ENCODE peak calls at places on chromosomes 5 and 9, in six cellular contexts. One of them, this sample, is unnamed.

GRCh38 chr9:133730994-133731715 is 7.0 kb downstream of the SARDH start:
- DNase-seq in tibial nerve: no peak
- DNase-seq in cardiac muscle cell: no peak
- DNase-seq in suprapubic skin: peak; percentile 37
- DNase-seq in stomach: peak; percentile 23
- DNase-seq in aorta: peak; percentile 73
- DNase-seq in this sample: no peak

GRCh38 chr9:11011696-11012095 is 398.9 kb upstream of the PTPRD start:
- DNase-seq in tibial nerve: no peak
- DNase-seq in cardiac muscle cell: no peak
- DNase-seq in suprapubic skin: no peak
- DNase-seq in stomach: no peak
- DNase-seq in aorta: no peak
- DNase-seq in this sample: no peak

GRCh38 chr5:143418140-143418866 is 14.8 kb upstream of the NR3C1 start:
- DNase-seq in tibial nerve: no peak
- DNase-seq in cardiac muscle cell: no peak
- DNase-seq in suprapubic skin: no peak
- DNase-seq in stomach: no peak
- DNase-seq in aorta: no peak
- DNase-seq in this sample: no peak

GRCh38 chr5:17054911-17055310 is 118.8 kb upstream of the MYO10 start:
- DNase-seq in tibial nerve: no peak
- DNase-seq in cardiac muscle cell: no peak
- DNase-seq in suprapubic skin: no peak
- DNase-seq in stomach: no peak
- DNase-seq in aorta: no peak
- DNase-seq in this sample: no peak

GRCh38 chr5:75566710-75567309 is 44.4 kb upstream of the ANKDD1B start:
- DNase-seq in tibial nerve: no peak
- DNase-seq in cardiac muscle cell: peak; percentile 95
- DNase-seq in suprapubic skin: no peak
- DNase-seq in stomach: no peak
- DNase-seq in aorta: no peak
- DNase-seq in this sample: no peak

GRCh38 chr5:120388016-120388781 is 75.9 kb upstream of the PRR16 start:
- DNase-seq in tibial nerve: no peak
- DNase-seq in cardiac muscle cell: peak; percentile 94
- DNase-seq in suprapubic skin: no peak
- DNase-seq in stomach: no peak
- DNase-seq in aorta: no peak
- DNase-seq in this sample: no peak

GRCh38 chr9:83920469-83920941 is 727 bp downstream of the KIF27 start:
- DNase-seq in tibial nerve: peak; percentile 20
- DNase-seq in cardiac muscle cell: peak; percentile 50
- DNase-seq in suprapubic skin: no peak
- DNase-seq in stomach: peak; percentile 62
- DNase-seq in aorta: no peak
- DNase-seq in this sample: no peak

GRCh38 chr5:44987026-44987425 is 178.3 kb downstream of the MRPS30 start:
- DNase-seq in tibial nerve: no peak
- DNase-seq in cardiac muscle cell: no peak
- DNase-seq in suprapubic skin: no peak
- DNase-seq in stomach: no peak
- DNase-seq in aorta: no peak
- DNase-seq in this sample: no peak

GRCh38 chr5:147854331-147854730 is 22.9 kb upstream of the SPINK1 start:
- DNase-seq in tibial nerve: no peak
- DNase-seq in cardiac muscle cell: no peak
- DNase-seq in suprapubic skin: no peak
- DNase-seq in stomach: no peak
- DNase-seq in aorta: no peak
- DNase-seq in this sample: no peak

GRCh38 chr5:73729329-73729728 is 103.3 kb downstream of the ARHGEF28 start:
- DNase-seq in tibial nerve: no peak
- DNase-seq in cardiac muscle cell: no peak
- DNase-seq in suprapubic skin: no peak
- DNase-seq in stomach: no peak
- DNase-seq in aorta: no peak
- DNase-seq in this sample: no peak

GRCh38 chr5:170849374-170849773 is 12.4 kb upstream of the RANBP17 start:
- DNase-seq in tibial nerve: no peak
- DNase-seq in cardiac muscle cell: no peak
- DNase-seq in suprapubic skin: no peak
- DNase-seq in stomach: no peak
- DNase-seq in aorta: no peak
- DNase-seq in this sample: no peak

GRCh38 chr5:17096975-17097695 is 120.3 kb upstream of the BASP1 start:
- DNase-seq in tibial nerve: no peak
- DNase-seq in cardiac muscle cell: no peak
- DNase-seq in suprapubic skin: no peak
- DNase-seq in stomach: no peak
- DNase-seq in aorta: no peak
- DNase-seq in this sample: no peak

GRCh38 chr5:1011226-1011631 is 2.6 kb downstream of the NKD2 start:
- DNase-seq in tibial nerve: no peak
- DNase-seq in cardiac muscle cell: peak; percentile 28
- DNase-seq in suprapubic skin: peak; percentile 55
- DNase-seq in stomach: peak; percentile 62
- DNase-seq in aorta: peak; percentile 68
- DNase-seq in this sample: no peak

GRCh38 chr9:36499156-36499886 is 73.4 kb upstream of the MELK start:
- DNase-seq in tibial nerve: no peak
- DNase-seq in cardiac muscle cell: no peak
- DNase-seq in suprapubic skin: no peak
- DNase-seq in stomach: no peak
- DNase-seq in aorta: no peak
- DNase-seq in this sample: no peak

GRCh38 chr5:55585266-55585610 is 50.5 kb upstream of the PLPP1 start:
- DNase-seq in tibial nerve: no peak
- DNase-seq in cardiac muscle cell: no peak
- DNase-seq in suprapubic skin: no peak
- DNase-seq in stomach: no peak
- DNase-seq in aorta: no peak
- DNase-seq in this sample: no peak

GRCh38 chr5:150658121-150658520 is 2.9 kb upstream of the MYOZ3 start:
- DNase-seq in tibial nerve: no peak
- DNase-seq in cardiac muscle cell: no peak
- DNase-seq in suprapubic skin: peak; percentile 46
- DNase-seq in stomach: no peak
- DNase-seq in aorta: no peak
- DNase-seq in this sample: no peak

GRCh38 chr5:150658699-150659265 is 2.3 kb upstream of the MYOZ3 start:
- DNase-seq in tibial nerve: no peak
- DNase-seq in cardiac muscle cell: no peak
- DNase-seq in suprapubic skin: no peak
- DNase-seq in stomach: no peak
- DNase-seq in aorta: peak; percentile 30
- DNase-seq in this sample: no peak

GRCh38 chr5:150654181-150654580 is 6.9 kb upstream of the MYOZ3 start:
- DNase-seq in tibial nerve: no peak
- DNase-seq in cardiac muscle cell: no peak
- DNase-seq in suprapubic skin: no peak
- DNase-seq in stomach: no peak
- DNase-seq in aorta: no peak
- DNase-seq in this sample: no peak

GRCh38 chr5:150655221-150655620 is 5.8 kb upstream of the MYOZ3 start:
- DNase-seq in tibial nerve: no peak
- DNase-seq in cardiac muscle cell: no peak
- DNase-seq in suprapubic skin: no peak
- DNase-seq in stomach: no peak
- DNase-seq in aorta: no peak
- DNase-seq in this sample: no peak

DNA sequence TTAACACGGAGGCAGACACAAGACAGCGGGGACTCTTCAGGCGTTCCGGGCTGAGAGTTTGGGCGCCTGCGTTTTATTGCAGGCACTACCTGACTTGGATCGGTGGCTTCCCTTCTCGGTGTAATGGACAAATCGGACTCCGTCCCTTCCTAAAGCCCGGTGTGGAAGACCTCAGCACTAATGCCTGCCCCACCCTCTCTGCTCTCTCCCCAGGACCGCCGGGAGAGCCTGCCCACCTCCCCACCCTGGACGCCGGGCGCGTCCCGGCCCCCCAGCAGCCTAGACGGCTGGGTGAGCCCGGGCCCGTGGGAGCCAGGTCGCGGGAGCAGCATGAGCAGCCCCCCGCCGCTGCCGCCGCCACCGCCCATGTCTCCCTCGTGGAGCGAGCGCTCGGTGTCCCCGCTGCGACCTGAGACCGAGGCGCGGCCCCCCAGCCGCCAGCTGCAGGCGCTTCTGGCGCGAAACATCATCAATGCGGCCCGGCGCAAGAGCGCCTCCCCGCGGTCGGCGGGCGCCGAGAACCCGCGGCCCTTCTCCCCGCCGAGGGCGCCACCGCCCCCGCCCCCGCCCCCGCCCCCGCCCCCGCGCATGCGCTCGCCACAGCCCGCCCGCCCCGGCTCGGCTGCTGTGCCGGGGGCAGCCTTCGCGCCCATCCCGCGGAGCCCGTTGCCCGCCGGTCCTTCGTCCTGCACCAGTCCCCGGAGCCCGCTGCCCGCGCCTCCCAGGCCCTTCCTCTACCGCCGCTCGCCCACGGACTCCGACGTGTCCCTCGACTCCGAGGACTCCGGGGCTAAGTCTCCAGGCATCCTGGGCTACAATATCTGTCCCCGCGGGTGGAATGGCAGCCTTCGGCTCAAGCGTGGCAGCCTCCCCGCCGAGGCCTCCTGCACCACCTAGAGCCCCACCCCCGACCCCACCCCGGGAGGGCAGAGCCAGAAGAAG is 4.6 kb upstream of the MYOZ3 start:
- DNase-seq in tibial nerve: no peak
- DNase-seq in cardiac muscle cell: peak; percentile 73
- DNase-seq in suprapubic skin: peak; percentile 76
- DNase-seq in stomach: peak; percentile 77
- DNase-seq in aorta: peak; percentile 93
- DNase-seq in this sample: peak; percentile 70
- H3K27ac ChIP-seq in tibial nerve: peak overlapping the region; percentile 85
- H3K27ac ChIP-seq in cardiac muscle cell: no peak overlapping the region
- H3K27ac ChIP-seq in suprapubic skin: peak overlapping the region; percentile 15
- H3K27ac ChIP-seq in stomach: peak overlapping the region; percentile 81
- H3K27ac ChIP-seq in aorta: peak overlapping the region; percentile 82
- H3K27ac ChIP-seq in this sample: no peak overlapping the region

DNA sequence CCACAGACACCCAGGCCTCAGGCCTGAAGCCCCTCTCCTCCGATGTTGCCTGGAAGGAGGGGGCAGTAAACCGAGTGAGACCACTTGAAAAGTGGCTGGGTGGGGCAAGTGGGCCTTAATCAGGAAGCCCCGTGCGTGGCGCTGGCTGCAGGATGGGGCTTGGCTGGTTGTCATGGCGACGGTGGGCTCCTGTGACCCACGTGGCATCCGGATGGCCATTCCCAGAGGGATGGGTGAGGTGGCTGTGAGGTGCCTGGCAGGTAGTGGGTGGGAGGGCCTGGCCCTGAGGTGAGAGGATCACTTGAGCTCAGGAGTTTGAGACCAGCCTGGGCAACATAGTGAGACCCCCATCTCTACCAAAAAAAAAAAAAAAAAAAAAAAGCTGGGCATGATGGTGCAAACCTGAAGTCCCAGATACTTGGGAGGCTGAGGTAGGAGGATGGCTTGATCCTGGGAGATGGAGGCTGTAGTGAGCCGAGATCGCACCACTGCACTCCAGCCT is 5.2 kb downstream of the GPSM1 start:
- DNase-seq in tibial nerve: no peak
- DNase-seq in cardiac muscle cell: no peak
- DNase-seq in suprapubic skin: no peak
- DNase-seq in stomach: no peak
- DNase-seq in aorta: no peak
- DNase-seq in this sample: no peak
- H3K36me3 ChIP-seq in tibial nerve: peaks cover 55% of the 10 kb centered on the region
- H3K36me3 ChIP-seq in cardiac muscle cell: no peaks in the 10 kb centered on the region
- H3K36me3 ChIP-seq in suprapubic skin: peaks cover 17% of the 10 kb centered on the region
- H3K36me3 ChIP-seq in stomach: no peaks in the 10 kb centered on the region
- H3K36me3 ChIP-seq in aorta: no peaks in the 10 kb centered on the region
- H3K36me3 ChIP-seq in this sample: no peaks in the 10 kb centered on the region

DNA sequence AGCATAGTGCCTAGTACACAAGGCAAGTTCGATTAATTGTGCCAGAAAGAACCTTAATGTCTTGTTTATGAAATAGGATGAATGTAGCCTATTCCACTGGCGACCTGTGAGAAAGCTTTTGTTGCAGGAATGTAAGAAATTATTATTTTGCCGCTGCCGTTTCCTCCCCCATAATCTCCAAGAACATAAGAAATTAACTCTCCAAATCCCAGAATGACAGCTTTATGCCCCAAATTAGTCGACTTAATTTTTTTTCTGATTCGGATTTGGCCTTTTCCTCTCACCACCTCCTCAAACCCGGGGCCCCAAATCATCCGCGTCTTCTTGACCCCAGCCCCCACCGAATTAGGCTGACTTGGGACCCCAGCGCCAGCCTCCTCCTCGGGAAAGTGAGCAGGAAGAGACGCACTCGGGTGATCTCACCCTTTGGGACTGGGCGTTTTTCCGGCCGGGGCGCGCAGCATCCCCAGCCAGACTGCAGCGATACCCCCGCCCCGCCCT is 685 bp upstream of the SPTAN1 start:
- DNase-seq in tibial nerve: no peak
- DNase-seq in cardiac muscle cell: no peak
- DNase-seq in suprapubic skin: no peak
- DNase-seq in stomach: no peak
- DNase-seq in aorta: no peak
- DNase-seq in this sample: no peak
- H3K4me1 ChIP-seq in tibial nerve: peaks cover 59% of the 10 kb centered on the region
- H3K4me1 ChIP-seq in cardiac muscle cell: peaks cover 46% of the 10 kb centered on the region
- H3K4me1 ChIP-seq in suprapubic skin: peaks cover 55% of the 10 kb centered on the region
- H3K4me1 ChIP-seq in stomach: peaks cover 59% of the 10 kb centered on the region
- H3K4me1 ChIP-seq in aorta: no peaks in the 10 kb centered on the region
- H3K4me1 ChIP-seq in this sample: peaks cover 50% of the 10 kb centered on the region

DNA sequence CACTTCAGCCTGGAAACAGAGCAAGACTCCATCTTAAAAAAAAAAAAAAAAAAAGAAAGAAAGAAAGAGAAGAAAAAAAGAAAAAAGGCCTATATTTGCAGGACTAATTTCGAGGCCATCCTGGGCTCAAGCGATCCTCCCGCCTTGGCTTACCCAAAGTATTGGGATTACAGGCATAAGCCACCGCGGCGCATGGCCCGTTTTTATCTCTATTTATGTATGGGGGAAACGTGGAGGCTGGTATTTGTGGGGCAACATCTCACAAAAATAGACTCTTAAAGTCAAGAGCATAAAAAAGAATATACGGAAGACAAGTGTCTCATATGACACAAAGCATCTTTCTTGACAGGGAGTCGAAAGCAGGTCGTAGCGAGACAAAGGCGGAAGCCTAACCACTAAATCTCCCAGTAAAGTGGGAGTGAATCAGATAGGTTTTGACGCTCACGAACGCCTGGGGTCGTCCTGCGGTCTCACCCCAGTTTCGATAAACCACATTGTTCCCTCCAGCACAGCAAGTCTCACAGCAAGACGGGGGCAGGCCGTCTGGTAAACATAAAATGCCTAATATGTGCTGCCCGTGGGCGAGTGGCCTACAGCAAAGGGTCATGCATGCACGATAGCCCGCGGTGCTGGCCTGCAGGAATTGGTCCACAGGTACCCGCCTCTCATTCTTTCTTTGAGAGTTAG is 1.8 kb upstream of the TRIM41 start:
- DNase-seq in tibial nerve: no peak
- DNase-seq in cardiac muscle cell: no peak
- DNase-seq in suprapubic skin: no peak
- DNase-seq in stomach: no peak
- DNase-seq in aorta: no peak
- DNase-seq in this sample: peak; percentile 76
- H3K27ac ChIP-seq in tibial nerve: peak overlapping the region; percentile 92
- H3K27ac ChIP-seq in cardiac muscle cell: peak overlapping the region; percentile 39
- H3K27ac ChIP-seq in suprapubic skin: no peak overlapping the region
- H3K27ac ChIP-seq in stomach: peak overlapping the region; percentile 96
- H3K27ac ChIP-seq in aorta: no peak overlapping the region
- H3K27ac ChIP-seq in this sample: peak overlapping the region; percentile 97

This sample was measured in effector memory CD4-positive, alpha-beta T cell.